ENCODE peak calls at places on chromosome 2, in eight cellular contexts. G is kidney; O is thoracic aorta; I is lung; Z is activated B cell treated with CpG ODN at 0.5 μM for 24 hours; M is CD8-positive, alpha-beta T cell; A is cardiac fibroblast; Q is prostate gland. U is an unnamed sample.

GRCh38 chr2:239676716-239677454 is 276.1 kb upstream of the HDAC4 start:
- DNase-seq in G (no peak), O (no peak), I (no peak), Z (no peak), M (no peak), A (no peak), Q (no peak), U (no peak)

GRCh38 chr2:239727776-239728600 is 297.2 kb downstream of the NDUFA10 start:
- DNase-seq in G (peak; percentile 87), O (no peak), I (no peak), Z (no peak), M (no peak), A (no peak), Q (no peak), U (no peak)

GRCh38 chr2:148259674-148260073 is 238.8 kb downstream of the MBD5 start:
- DNase-seq in G (peak; percentile 33), O (no peak), I (no peak), Z (no peak), M (no peak), A (no peak), Q (no peak), U (no peak)

GRCh38 chr2:172179045-172179742 is 76.5 kb upstream of the DLX2 start:
- DNase-seq in G (no peak), O (no peak), I (no peak), Z (no peak), M (no peak), A (no peak), Q (no peak), U (no peak)

GRCh38 chr2:67694464-67694863 is 297.3 kb downstream of the ETAA1 start:
- DNase-seq in G (peak; percentile 56), O (no peak), I (no peak), Z (no peak), M (no peak), A (no peak), Q (no peak), U (no peak)

GRCh38 chr2:212295571-212295970 is 243.0 kb downstream of the ERBB4 start:
- DNase-seq in G (no peak), O (no peak), I (no peak), Z (no peak), M (no peak), A (no peak), Q (no peak), U (no peak)

GRCh38 chr2:9613291-9613690 is 17.5 kb downstream of the YWHAQ start:
- DNase-seq in G (no peak), O (no peak), I (no peak), Z (no peak), M (no peak), A (peak; percentile 73), Q (no peak), U (no peak)

GRCh38 chr2:15577071-15577706 is 14.5 kb upstream of the DDX1 start:
- DNase-seq in G (peak; percentile 79), O (peak; percentile 51), I (peak; percentile 88), Z (peak; percentile 54), M (peak; percentile 84), A (peak; percentile 89), Q (peak; percentile 85), U (peak; percentile 83)

GRCh38 chr2:32780961-32781360 is 153.1 kb downstream of the TTC27 start:
- DNase-seq in G (no peak), O (no peak), I (no peak), Z (no peak), M (no peak), A (peak; percentile 66), Q (no peak), U (no peak)

GRCh38 chr2:32773409-32773808 is 145.6 kb downstream of the TTC27 start:
- DNase-seq in G (no peak), O (no peak), I (no peak), Z (no peak), M (no peak), A (no peak), Q (no peak), U (no peak)

GRCh38 chr2:32772623-32773221 is 144.9 kb downstream of the TTC27 start:
- DNase-seq in G (no peak), O (no peak), I (no peak), Z (no peak), M (no peak), A (peak; percentile 76), Q (no peak), U (peak; percentile 10)

GRCh38 chr2:32777714-32778113 is 149.9 kb downstream of the TTC27 start:
- DNase-seq in G (no peak), O (no peak), I (no peak), Z (no peak), M (no peak), A (no peak), Q (no peak), U (no peak)

GRCh38 chr2:32775954-32776353 is 148.1 kb downstream of the TTC27 start:
- DNase-seq in G (no peak), O (no peak), I (no peak), Z (no peak), M (no peak), A (no peak), Q (no peak), U (no peak)
- TF ChIP-seq CTCF in G (no peak), O (no peak), I (no peak), Z (no peak), M (no peak), A (no peak), Q (no peak), U (no peak)

GRCh38 chr2:47311764-47312503 is 91.0 kb upstream of the MSH2 start:
- DNase-seq in G (no peak), O (no peak), I (no peak), Z (no peak), M (no peak), A (no peak), Q (no peak), U (no peak)

GRCh38 chr2:47315490-47315889 is 87.5 kb upstream of the MSH2 start:
- DNase-seq in G (no peak), O (no peak), I (no peak), Z (no peak), M (no peak), A (no peak), Q (no peak), U (no peak)

GRCh38 chr2:47313141-47313691 is 89.7 kb upstream of the MSH2 start:
- DNase-seq in G (no peak), O (no peak), I (no peak), Z (no peak), M (no peak), A (peak; percentile 43), Q (no peak), U (no peak)

GRCh38 chr2:47312504-47312875 is 90.5 kb upstream of the MSH2 start:
- DNase-seq in G (no peak), O (no peak), I (no peak), Z (no peak), M (no peak), A (no peak), Q (no peak), U (no peak)

DNA sequence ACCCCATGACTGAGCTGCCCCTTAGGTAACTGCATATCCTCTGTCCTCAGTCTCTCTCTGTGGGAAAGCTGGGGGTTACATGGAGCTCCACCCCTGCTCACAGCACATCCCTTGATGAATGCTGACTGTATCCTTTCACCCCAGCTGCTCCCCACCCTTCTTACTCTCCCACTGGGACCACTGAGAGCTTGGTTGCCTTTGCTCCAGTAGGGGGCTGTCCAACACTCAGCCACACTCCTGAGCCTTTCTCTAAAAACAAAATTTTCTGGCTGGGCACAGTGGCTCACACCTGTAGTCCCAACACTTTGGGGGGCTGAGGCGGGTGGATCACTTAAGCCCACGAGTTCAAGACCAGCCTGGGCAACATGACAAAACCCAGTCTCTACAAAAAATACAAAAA is 89.2 kb upstream of the MSH2 start:
- DNase-seq in G (no peak), O (no peak), I (no peak), Z (no peak), M (no peak), A (no peak), Q (no peak), U (no peak)
- TF ChIP-seq CTCF in G (no peak), O (no peak), I (no peak), Z (no peak), M (no peak), A (no peak), Q (no peak), U (no peak)

GRCh38 chr2:95024960-95025405 is 525 bp upstream of the MAL start:
- DNase-seq in G (no peak), O (no peak), I (no peak), Z (no peak), M (no peak), A (no peak), Q (no peak), U (no peak)

GRCh38 chr2:95021847-95022246 is 3.7 kb upstream of the MAL start:
- DNase-seq in G (no peak), O (no peak), I (no peak), Z (no peak), M (no peak), A (no peak), Q (no peak), U (no peak)

GRCh38 chr2:95022309-95023221 is 2.9 kb upstream of the MAL start:
- DNase-seq in G (peak; percentile 87), O (no peak), I (peak; percentile 76), Z (no peak), M (peak; percentile 76), A (peak; percentile 66), Q (peak; percentile 24), U (peak; percentile 78)

GRCh38 chr2:95024306-95024880 is 1.1 kb upstream of the MAL start:
- DNase-seq in G (no peak), O (no peak), I (no peak), Z (no peak), M (no peak), A (no peak), Q (no peak), U (no peak)

DNA sequence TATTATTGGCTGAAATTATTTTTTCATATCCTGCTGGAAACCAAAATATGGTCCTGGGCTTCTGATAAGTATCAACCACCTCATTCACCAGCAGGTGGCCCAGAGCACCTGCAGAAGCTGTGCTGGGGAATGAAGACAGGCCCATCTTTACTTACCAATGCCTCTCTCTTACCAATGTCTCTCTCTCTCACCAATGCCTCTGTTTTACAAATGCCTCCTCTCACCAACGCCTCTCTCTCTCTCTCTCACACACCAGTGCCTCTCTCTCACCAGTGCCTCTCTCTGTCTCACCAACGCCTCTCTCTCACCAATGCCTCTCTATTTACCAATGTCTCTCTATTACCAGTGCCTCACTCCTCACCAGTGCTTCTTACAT is 2.3 kb upstream of the MAL start:
- DNase-seq in G (no peak), O (no peak), I (no peak), Z (no peak), M (peak; percentile 45), A (no peak), Q (no peak), U (no peak)
- TF ChIP-seq CTCF in G (no peak), O (no peak), I (no peak), Z (no peak), M (peak; percentile 51), A (no peak), Q (no peak), U (peak; percentile 47)

DNA sequence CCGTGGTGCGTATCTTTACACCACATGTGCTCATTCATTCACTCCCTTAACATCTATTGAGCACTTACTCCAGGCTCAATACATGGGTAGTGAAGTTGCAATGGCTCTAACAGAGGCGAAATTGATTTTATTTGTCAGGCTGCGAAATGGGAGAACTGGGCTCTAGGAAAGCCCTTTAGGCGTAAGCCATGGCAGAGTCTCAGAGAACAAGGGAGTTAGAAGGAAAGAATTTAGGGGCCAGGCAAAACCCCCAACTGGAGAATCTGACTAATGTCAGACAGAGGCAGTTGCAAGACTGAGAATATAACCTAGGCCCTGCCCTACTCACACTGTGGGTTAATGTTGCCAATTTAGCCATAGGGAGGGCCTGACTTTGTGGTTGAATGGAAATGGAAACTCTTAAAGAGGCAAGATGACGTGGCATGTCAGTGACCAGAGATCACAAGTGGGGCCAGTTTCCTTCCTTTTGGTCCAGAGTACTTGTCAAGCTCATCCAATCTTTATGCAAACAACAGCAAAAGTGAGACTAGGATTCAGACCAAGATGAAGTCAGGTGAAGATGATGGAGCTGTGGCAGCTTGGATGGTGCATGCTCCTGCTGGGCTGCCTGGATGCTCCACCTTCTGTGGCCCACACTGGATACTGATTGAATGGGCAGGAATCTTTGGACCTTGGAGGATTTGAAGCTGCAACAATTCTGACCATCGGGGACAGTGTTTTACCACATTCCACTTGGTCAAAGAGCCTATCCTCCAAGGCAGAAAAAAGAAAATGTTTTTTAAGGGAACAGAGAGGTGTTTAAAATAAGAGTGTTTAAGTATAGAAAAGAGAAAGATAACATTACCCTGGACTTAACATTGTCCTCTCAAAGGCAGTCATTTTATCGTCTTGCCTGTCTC is 92.2 kb downstream of the CAPN13 start:
- DNase-seq in G (no peak), O (no peak), I (peak; percentile 17), Z (no peak), M (no peak), A (no peak), Q (no peak), U (no peak)
- TF ChIP-seq CTCF in G (no peak), O (no peak), I (no peak), Z (no peak), M (no peak), A (no peak), Q (no peak), U (no peak)

U was measured in progenitor cell of endocrine pancreas.